ENCODE peak calls at places on chromosomes 6 and 20, in five cellular contexts. Z, Y, E, K and R are unnamed samples.

GRCh38 chr6:133947302-133947900 is 5.6 kb upstream of the TBPL1 start:
- DNase-seq in E (no peak), Y (no peak), Z (no peak), K (no peak), R (peak)

GRCh38 chr6:48560408-48560807 is 449.4 kb upstream of the PTCHD4 start:
- DNase-seq in K (no peak), Y (no peak), E (no peak), Z (no peak), R (no peak)

GRCh38 chr6:15401769-15402250 is 155.9 kb downstream of the JARID2 start:
- DNase-seq in K (no peak), Z (no peak), Y (no peak), E (no peak), R (no peak)

GRCh38 chr20:39897058-39897457 is 792.0 kb downstream of the MAFB start:
- DNase-seq in K (no peak), Z (no peak), E (no peak), Y (no peak), R (no peak)

GRCh38 chr6:157764346-157765068 is 58.5 kb upstream of the SNX9 start:
- DNase-seq in K (peak), Y (peak), Z (peak), E (peak), R (peak)

GRCh38 chr6:166204852-166205650 is 37.4 kb upstream of the TBXT start:
- DNase-seq in E (no peak), K (no peak), Z (no peak), Y (no peak), R (no peak)

GRCh38 chr20:8156603-8157079 is 24.6 kb downstream of the PLCB1 start:
- DNase-seq in Z (no peak), E (no peak), Y (no peak), K (no peak), R (no peak)

GRCh38 chr6:158970640-158971291 is 29.2 kb downstream of the RSPH3 start:
- DNase-seq in K (no peak), Z (no peak), Y (no peak), E (no peak), R (no peak)

GRCh38 chr6:130239755-130240154 is 17.0 kb upstream of the SAMD3 start:
- DNase-seq in K (no peak), Z (no peak), Y (no peak), E (no peak), R (no peak)

GRCh38 chr6:75230484-75231325 is 12.9 kb downstream of the COX7A2 start:
- DNase-seq in Z (no peak), K (no peak), Y (no peak), E (no peak), R (no peak)

GRCh38 chr20:60565093-60565492 is 606.9 kb downstream of the CDH26 start:
- DNase-seq in Z (no peak), E (no peak), K (no peak), Y (no peak), R (no peak)

GRCh38 chr20:52411611-52412010 is 220.0 kb upstream of the ZFP64 start:
- DNase-seq in Y (no peak), E (no peak), Z (no peak), K (no peak), R (no peak)

GRCh38 chr20:14488756-14489479 is 151.5 kb upstream of the FLRT3 start:
- DNase-seq in Z (no peak), Y (no peak), E (no peak), K (no peak), R (no peak)

GRCh38 chr6:158002249-158002950 is 20.7 kb downstream of the SYNJ2 start:
- DNase-seq in Y (no peak), K (no peak), Z (no peak), E (no peak), R (peak)

GRCh38 chr6:65701325-65701724 is 5.7 kb downstream of the EYS start:
- DNase-seq in Y (no peak), Z (no peak), K (no peak), E (no peak), R (no peak)

GRCh38 chr20:24755411-24755922 is 193.6 kb upstream of the CST7 start:
- DNase-seq in Y (no peak), K (no peak), Z (no peak), E (no peak), R (no peak)

GRCh38 chr6:69958978-69959377 is 92.6 kb downstream of the COL19A1 start:
- DNase-seq in K (no peak), Z (no peak), E (no peak), Y (no peak), R (no peak)

GRCh38 chr6:14889698-14890593 is 355.9 kb upstream of the JARID2 start:
- DNase-seq in Y (no peak), E (no peak), K (no peak), Z (no peak), R (no peak)

GRCh38 chr6:39934060-39934757 is at the start of gene MOCS1:
- DNase-seq in K (peak), Z (peak), Y (peak), E (peak), R (peak)

GRCh38 chr6:151239603-151240035 is at the start of gene AKAP12:
- DNase-seq in E (no peak), Y (peak), K (peak), Z (no peak), R (peak)

GRCh38 chr6:31541059-31541657 is 645 bp downstream of the DDX39B start:
- DNase-seq in E (peak), Z (peak), Y (peak), K (no peak), R (no peak)

GRCh38 chr6:154986787-154987235 is 8.3 kb upstream of the TIAM2 start:
- DNase-seq in E (no peak), Z (no peak), K (no peak), Y (no peak), R (no peak)

GRCh38 chr6:81979767-81980166 is 227.3 kb upstream of the TENT5A start:
- DNase-seq in E (no peak), Z (no peak), Y (no peak), K (no peak), R (no peak)

GRCh38 chr20:56504373-56505005 is 20.1 kb upstream of the FAM209A start:
- DNase-seq in Y (peak), Z (no peak), K (no peak), E (peak), R (no peak)

GRCh38 chr6:157302761-157303160 is 20.6 kb downstream of the TMEM242 start:
- DNase-seq in K (no peak), Y (no peak), Z (no peak), E (no peak), R (no peak)

GRCh38 chr20:60695223-60695622 is 556.8 kb upstream of the CDH4 start:
- DNase-seq in Z (no peak), Y (peak), K (no peak), E (no peak), R (peak)

GRCh38 chr20:25586877-25587276 is 1.5 kb upstream of the NINL start:
- DNase-seq in K (no peak), Y (no peak), E (no peak), Z (no peak), R (no peak)

GRCh38 chr6:130132286-130132701 is 90.5 kb downstream of the SAMD3 start:
- DNase-seq in E (peak), Z (no peak), K (no peak), Y (peak), R (no peak)

GRCh38 chr6:28585335-28585734 is 59.7 kb downstream of the GPX5 start:
- DNase-seq in E (no peak), Y (no peak), Z (no peak), K (no peak), R (no peak)

GRCh38 chr6:47484616-47485015 is 7.0 kb downstream of the CD2AP start:
- DNase-seq in Z (no peak), Y (no peak), E (no peak), K (no peak), R (no peak)

GRCh38 chr20:32207211-32207625 is 325 bp downstream of the PLAGL2 start:
- DNase-seq in K (no peak), Y (peak), E (peak), Z (no peak), R (no peak)

GRCh38 chr6:169409742-169410312 is 156.2 kb upstream of the THBS2 start:
- DNase-seq in Z (no peak), Y (no peak), K (no peak), E (no peak), R (no peak)

GRCh38 chr6:158500016-158500735 is 59.7 kb upstream of the TMEM181 start:
- DNase-seq in Z (no peak), E (no peak), Y (no peak), K (no peak), R (no peak)

GRCh38 chr6:157956171-157956730 is 25.4 kb upstream of the SYNJ2 start:
- DNase-seq in E (no peak), Z (no peak), K (no peak), Y (no peak), R (no peak)

GRCh38 chr6:53048431-53049195 is 16.6 kb upstream of the FBXO9 start:
- DNase-seq in Z (no peak), K (no peak), Y (no peak), E (peak), R (no peak)

GRCh38 chr6:161618816-161619454 is 345.1 kb upstream of the AGPAT4 start:
- DNase-seq in K (peak), Y (no peak), Z (no peak), E (no peak), R (peak)